ENCODE peak calls at places on chromosomes 3 and 15, in four cellular contexts. X, K, N and W are unnamed samples.

GRCh38 chr15:36938764-36939163 is 161.6 kb downstream of the MEIS2 start:
- DNase-seq in N (no peak), X (no peak), K (no peak), W (no peak)

GRCh38 chr3:171113716-171114115 is 87.2 kb upstream of the SLC2A2 start:
- DNase-seq in K (no peak), N (no peak), X (no peak), W (no peak)

GRCh38 chr15:93046120-93046519 is 42.9 kb downstream of the RGMA start:
- DNase-seq in K (no peak), X (no peak), N (no peak), W (no peak)

GRCh38 chr3:108485146-108485545 is 25.2 kb downstream of the MYH15 start:
- DNase-seq in N (no peak), K (no peak), X (no peak), W (no peak)

GRCh38 chr3:53082736-53083135 is 36.9 kb upstream of the SFMBT1 start:
- DNase-seq in K (no peak), X (no peak), N (no peak), W (no peak)

GRCh38 chr3:173552526-173552925 is 155.0 kb downstream of the NLGN1 start:
- DNase-seq in K (no peak), X (no peak), N (no peak), W (no peak)

GRCh38 chr3:195756935-195757302 is 36.1 kb downstream of the MUC20 start:
- DNase-seq in X (no peak), N (no peak), K (no peak), W (no peak)

GRCh38 chr3:194396897-194397756 is 1.9 kb downstream of the GP5 start:
- DNase-seq in X (no peak), N (no peak), K (no peak), W (peak; percentile 57)

GRCh38 chr3:12400795-12401194 is 83.5 kb upstream of the TSEN2 start:
- DNase-seq in X (no peak), K (no peak), N (no peak), W (no peak)

GRCh38 chr3:10918011-10918410 is 74.5 kb upstream of the SLC6A1 start:
- DNase-seq in N (no peak), K (no peak), X (peak; percentile 19), W (no peak)

GRCh38 chr3:171824824-171825221 is 14.5 kb upstream of the PLD1 start:
- DNase-seq in K (no peak), N (no peak), X (no peak), W (no peak)

GRCh38 chr15:37204698-37205097 is 104.3 kb upstream of the MEIS2 start:
- DNase-seq in N (no peak), K (no peak), X (no peak), W (no peak)

GRCh38 chr3:71859128-71859519 is 74.2 kb upstream of the PROK2 start:
- DNase-seq in K (no peak), X (no peak), N (no peak), W (peak; percentile 8)

GRCh38 chr3:54550216-54550977 is 377.5 kb downstream of the LRTM1 start:
- DNase-seq in N (no peak), K (no peak), X (no peak), W (no peak)

GRCh38 chr3:197711973-197712707 is 24.6 kb downstream of the RUBCN start:
- DNase-seq in X (peak; percentile 60), N (peak; percentile 91), K (peak; percentile 93), W (peak; percentile 73)

GRCh38 chr3:71585126-71585525 is 1.6 kb upstream of the FOXP1 start:
- DNase-seq in N (peak; percentile 25), K (no peak), X (no peak), W (no peak)

GRCh38 chr15:66187271-66187670 is 66.3 kb downstream of the MEGF11 start:
- DNase-seq in X (no peak), K (no peak), N (no peak), W (no peak)

GRCh38 chr15:88509964-88510363 is 36.5 kb downstream of the DET1 start:
- DNase-seq in K (no peak), N (no peak), X (no peak), W (no peak)

GRCh38 chr15:66129561-66129960 is 124.0 kb downstream of the MEGF11 start:
- DNase-seq in X (no peak), K (no peak), N (no peak), W (no peak)

GRCh38 chr15:60223161-60223560 is 174.6 kb downstream of the ANXA2 start:
- DNase-seq in X (no peak), N (no peak), K (no peak), W (no peak)

GRCh38 chr15:69834756-69835155 is 263.0 kb downstream of the TLE3 start:
- DNase-seq in K (no peak), N (no peak), X (no peak), W (no peak)

GRCh38 chr15:63870043-63870394 is 36.3 kb upstream of the HERC1 start:
- DNase-seq in K (no peak), X (no peak), N (no peak), W (no peak)

GRCh38 chr15:74317820-74318375 is 49.5 kb downstream of the CYP11A1 start:
- DNase-seq in X (no peak), N (peak; percentile 84), K (no peak), W (no peak)

GRCh38 chr15:62071711-62072308 is 5.0 kb downstream of the C2CD4A start:
- DNase-seq in X (no peak), K (no peak), N (no peak), W (no peak)

GRCh38 chr15:25875551-25875950 is 12.4 kb upstream of the ATP10A start:
- DNase-seq in N (no peak), K (no peak), X (no peak), W (no peak)

GRCh38 chr3:12193485-12194165 is 34.9 kb upstream of the TIMP4 start:
- DNase-seq in N (peak; percentile 71), K (no peak), X (no peak), W (no peak)

GRCh38 chr15:68415501-68416157 is 16.3 kb downstream of the ITGA11 start:
- DNase-seq in N (peak; percentile 64), K (no peak), X (peak; percentile 32), W (no peak)

GRCh38 chr3:130969621-130970020 is 57.0 kb downstream of the ASTE1 start:
- DNase-seq in X (no peak), K (no peak), N (no peak), W (no peak)

GRCh38 chr3:47688488-47688887 is 93.2 kb downstream of the SMARCC1 start:
- DNase-seq in N (no peak), K (no peak), X (no peak), W (no peak)

GRCh38 chr3:62604301-62604700 is 231.0 kb upstream of the FEZF2 start:
- DNase-seq in N (no peak), K (no peak), X (no peak), W (no peak)

GRCh38 chr3:127721536-127721935 is 48.8 kb downstream of the ABTB1 start:
- DNase-seq in N (no peak), X (no peak), K (no peak), W (no peak)
- H3K27ac ChIP-seq in N (no peak overlapping the region), X (no peak overlapping the region), K (no peak overlapping the region), W (no peak overlapping the region)

GRCh38 chr3:123161167-123161566 is 40.6 kb upstream of the SEC22A start:
- DNase-seq in N (no peak), X (no peak), K (no peak), W (no peak)
- H3K27ac ChIP-seq in N (no peak overlapping the region), X (no peak overlapping the region), K (no peak overlapping the region), W (no peak overlapping the region)

DNA sequence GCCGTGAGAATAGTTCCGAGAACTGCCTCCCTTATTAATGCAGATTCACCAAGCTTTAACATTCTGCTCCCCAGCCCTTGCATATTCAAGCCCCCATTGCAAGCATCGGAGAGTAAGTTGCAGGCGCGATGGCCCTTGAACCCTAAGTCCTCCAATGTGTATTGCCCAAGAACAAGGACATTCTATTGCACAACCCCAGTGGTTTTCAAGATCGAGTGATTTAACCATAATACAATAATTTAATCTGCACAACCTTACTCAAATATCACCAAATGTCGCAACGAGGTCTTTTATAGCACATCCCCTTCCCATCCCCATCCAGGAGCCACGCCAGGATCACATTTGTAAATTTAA is 21.7 kb upstream of the PLXND1 start:
- DNase-seq in N (no peak), X (no peak), K (no peak), W (no peak)
- H3K27ac ChIP-seq in N (peak overlapping the region; percentile 98), X (peak overlapping the region; percentile 92), K (peak overlapping the region; percentile 94), W (no peak overlapping the region)

GRCh38 chr3:101966202-101966722 is 116.9 kb downstream of the NFKBIZ start:
- DNase-seq in N (no peak), X (no peak), K (no peak), W (no peak)

GRCh38 chr3:101962055-101962454 is 112.7 kb downstream of the NFKBIZ start:
- DNase-seq in K (no peak), N (no peak), X (no peak), W (no peak)

GRCh38 chr3:101964861-101965260 is 115.5 kb downstream of the NFKBIZ start:
- DNase-seq in X (no peak), N (no peak), K (no peak), W (no peak)

DNA sequence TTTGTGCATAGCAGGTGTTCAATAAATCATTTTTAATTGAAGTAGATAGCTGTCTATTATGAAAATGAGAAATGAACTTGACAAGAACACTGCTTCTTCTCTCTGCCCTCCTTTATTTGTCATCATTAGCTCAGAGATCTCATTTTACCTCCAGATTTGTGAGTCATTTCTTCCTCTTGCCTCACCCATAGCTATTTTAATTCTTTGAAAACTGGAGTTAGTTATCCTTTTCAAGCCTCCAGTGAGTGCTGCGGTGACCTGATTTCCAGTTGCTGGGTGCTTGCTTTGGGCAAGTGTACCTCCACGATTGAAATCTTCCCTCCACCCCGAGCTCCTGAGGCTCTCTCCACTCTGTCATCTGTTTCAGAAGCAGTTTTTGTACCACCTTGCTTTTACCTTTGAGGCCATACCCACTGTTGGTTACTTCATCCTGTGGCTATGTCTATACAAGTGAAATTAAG is 114.6 kb downstream of the NFKBIZ start:
- DNase-seq in X (no peak), K (no peak), N (peak; percentile 32), W (peak; percentile 6)
- H3K27ac ChIP-seq in X (no peak overlapping the region), K (no peak overlapping the region), N (peak overlapping the region; percentile 16), W (no peak overlapping the region)

DNA sequence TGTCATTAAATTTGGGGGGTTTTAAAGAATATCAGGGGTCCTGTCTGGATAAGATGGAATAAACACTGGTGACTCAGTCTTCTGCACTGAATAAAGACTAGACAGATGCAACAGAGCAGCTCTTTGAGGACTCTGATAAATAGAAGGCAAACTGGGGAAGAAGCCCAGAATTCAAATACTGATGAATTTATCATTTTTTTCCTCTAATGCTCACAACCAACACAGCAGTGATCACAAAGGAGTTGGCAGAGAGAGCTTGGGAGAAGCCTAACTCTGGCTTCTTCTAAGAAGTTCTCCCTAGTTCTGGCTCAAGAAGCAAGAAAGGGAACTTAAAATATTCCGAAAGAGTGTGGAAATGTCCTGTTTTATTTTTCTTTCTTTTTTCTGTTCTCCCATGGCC is 597.8 kb downstream of the FGF12 start:
- DNase-seq in N (no peak), K (no peak), X (no peak), W (no peak)
- H3K27ac ChIP-seq in N (no peak overlapping the region), K (no peak overlapping the region), X (no peak overlapping the region), W (no peak overlapping the region)

GRCh38 chr15:31125061-31125460 is 23.5 kb upstream of the TRPM1 start:
- DNase-seq in K (no peak), N (no peak), X (no peak), W (no peak)
- H3K27ac ChIP-seq in K (no peak overlapping the region), N (no peak overlapping the region), X (no peak overlapping the region), W (no peak overlapping the region)